ENCODE peak calls at places on chromosomes 11 and 22, in six cellular contexts. K is HepG2, Y is K562, A is GM12878, Z is H1, G is SK-N-SH. V is an unnamed sample.

GRCh38 chr11:86469491-86470388 is 95.1 kb downstream of the CCDC81 start:
- DNase-seq in K (peak), A (no peak), G (no peak), Y (no peak), Z (no peak), V (no peak)

GRCh38 chr11:57460017-57460755 is at the start of gene RTN4RL2:
- DNase-seq in G (peak), Y (peak), K (peak), Z (no peak), A (no peak), V (peak)

GRCh38 chr11:47991266-47991830 is 11.0 kb downstream of the PTPRJ start:
- DNase-seq in A (no peak), K (no peak), Y (no peak), G (no peak), Z (no peak), V (no peak)

GRCh38 chr22:29827091-29827490 is 11.0 kb downstream of the ASCC2 start:
- DNase-seq in K (no peak), Y (no peak), A (no peak), Z (no peak), G (no peak), V (no peak)

GRCh38 chr22:18079706-18080230 is 2.0 kb downstream of the PEX26 start:
- DNase-seq in G (no peak), Y (no peak), A (no peak), Z (no peak), K (no peak), V (no peak)

GRCh38 chr11:10631761-10632160 is 61.8 kb downstream of the IRAG1 start:
- DNase-seq in A (no peak), G (no peak), Z (no peak), Y (no peak), K (no peak), V (no peak)

GRCh38 chr11:66081505-66081904 is 11.4 kb downstream of the PACS1 start:
- DNase-seq in K (no peak), Y (peak), A (no peak), Z (no peak), G (no peak), V (peak)

GRCh38 chr22:27980424-27981148 is 61.5 kb upstream of the PITPNB start:
- DNase-seq in K (no peak), G (no peak), Z (no peak), Y (no peak), A (no peak), V (no peak)

GRCh38 chr22:20180640-20181039 is 29.8 kb upstream of the CCDC188 start:
- DNase-seq in G (no peak), K (no peak), Z (no peak), Y (no peak), A (no peak), V (no peak)

GRCh38 chr11:35983965-35984364 is 40.1 kb downstream of the LDLRAD3 start:
- DNase-seq in Z (no peak), G (no peak), K (no peak), A (no peak), Y (no peak), V (no peak)

GRCh38 chr11:46597609-46598219 is 3.9 kb upstream of the AMBRA1 start:
- DNase-seq in Y (peak), K (no peak), Z (no peak), G (no peak), A (no peak), V (no peak)
- TF ChIP-seq TAF1 in Y (no peak), K (no peak), Z (no peak), G (no peak), A (no peak), V (no peak)

DNA sequence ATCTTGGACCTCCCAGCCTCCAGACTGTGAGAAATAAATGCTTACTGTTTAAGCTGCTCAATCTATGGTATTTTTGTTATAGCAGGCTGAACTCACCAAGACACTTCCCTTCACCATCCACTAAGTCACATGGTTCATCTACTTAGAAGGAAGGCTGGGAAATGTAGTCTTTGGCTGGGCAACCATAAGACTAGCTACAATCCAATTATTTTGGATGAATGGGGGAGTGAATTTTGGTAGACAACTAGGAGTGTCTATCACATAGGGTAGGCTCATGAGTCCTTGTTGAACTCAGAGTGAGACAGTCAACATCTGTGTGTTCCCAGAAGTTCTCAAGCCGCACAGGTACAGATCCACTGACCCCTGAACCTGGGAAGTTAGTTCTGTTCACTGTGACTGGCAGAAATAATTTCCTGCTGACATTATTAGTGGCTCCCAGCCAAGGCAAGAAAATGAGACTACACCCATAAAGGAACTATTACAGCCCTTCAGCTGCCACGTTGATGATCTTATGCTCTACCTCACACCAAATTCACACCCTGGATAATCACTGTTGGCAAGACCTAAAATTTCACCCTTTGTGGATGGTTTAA is 3.1 kb upstream of the SLC35C1 start:
- DNase-seq in G (no peak), K (no peak), Y (no peak), A (no peak), Z (no peak), V (no peak)
- TF ChIP-seq POLR2AphosphoS5 in G (no peak), K (no peak), Y (no peak), A (no peak), Z (no peak), V (no peak)

DNA sequence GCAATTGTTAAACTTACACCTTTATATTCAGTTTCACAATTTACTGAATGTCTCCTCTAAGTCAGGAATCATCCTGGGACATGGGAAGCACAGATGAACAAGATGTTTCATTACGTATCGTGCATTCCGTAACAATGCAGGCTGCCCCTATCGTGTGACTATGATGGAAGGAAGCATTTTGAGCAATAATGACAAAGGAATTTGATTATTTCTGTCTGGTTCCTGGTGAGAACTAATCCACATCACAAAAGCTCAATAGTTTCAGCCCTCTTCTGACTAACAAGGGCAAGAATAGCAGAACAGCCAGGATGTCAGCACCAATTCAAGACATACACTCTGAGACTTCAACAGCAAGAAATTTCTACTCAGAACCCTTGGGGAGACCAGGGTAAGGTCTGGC is 14.5 kb downstream of the PISD start:
- DNase-seq in K (no peak), G (no peak), A (no peak), Z (no peak), Y (no peak), V (no peak)
- TF ChIP-seq TAF1 in K (no peak), G (no peak), A (no peak), Z (no peak), Y (no peak), V (no peak)

DNA sequence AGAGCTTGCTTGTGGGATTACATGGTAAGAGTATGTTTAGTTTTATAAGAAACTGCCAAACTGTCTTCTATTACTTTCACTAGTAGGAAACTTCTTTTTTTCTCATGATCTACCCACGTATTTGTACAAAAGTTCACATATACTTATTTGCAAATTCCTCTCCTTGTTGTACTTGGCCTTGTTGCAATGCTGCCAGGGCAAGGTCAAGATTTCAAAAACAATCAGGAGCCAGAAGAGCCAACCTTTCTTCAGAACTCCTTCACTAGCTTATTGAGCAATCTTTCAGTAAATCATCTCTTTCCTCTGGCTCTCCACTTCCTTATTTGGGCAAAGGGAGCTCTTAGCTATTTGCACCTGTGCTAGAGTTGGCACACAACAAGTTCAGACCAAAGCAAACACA is 9.7 kb downstream of the SRSF8 start:
- DNase-seq in A (no peak), Y (no peak), G (no peak), K (no peak), Z (no peak), V (no peak)
- TF ChIP-seq POLR2AphosphoS5 in A (no peak), Y (no peak), G (no peak), K (no peak), Z (no peak), V (no peak)

GRCh38 chr11:63713776-63714175 is 32.5 kb downstream of the RTN3 start:
- DNase-seq in G (no peak), Z (no peak), K (no peak), Y (no peak), A (no peak), V (no peak)
- TF ChIP-seq TAF1 in G (no peak), Z (no peak), K (no peak), Y (no peak), A (no peak), V (no peak)

DNA sequence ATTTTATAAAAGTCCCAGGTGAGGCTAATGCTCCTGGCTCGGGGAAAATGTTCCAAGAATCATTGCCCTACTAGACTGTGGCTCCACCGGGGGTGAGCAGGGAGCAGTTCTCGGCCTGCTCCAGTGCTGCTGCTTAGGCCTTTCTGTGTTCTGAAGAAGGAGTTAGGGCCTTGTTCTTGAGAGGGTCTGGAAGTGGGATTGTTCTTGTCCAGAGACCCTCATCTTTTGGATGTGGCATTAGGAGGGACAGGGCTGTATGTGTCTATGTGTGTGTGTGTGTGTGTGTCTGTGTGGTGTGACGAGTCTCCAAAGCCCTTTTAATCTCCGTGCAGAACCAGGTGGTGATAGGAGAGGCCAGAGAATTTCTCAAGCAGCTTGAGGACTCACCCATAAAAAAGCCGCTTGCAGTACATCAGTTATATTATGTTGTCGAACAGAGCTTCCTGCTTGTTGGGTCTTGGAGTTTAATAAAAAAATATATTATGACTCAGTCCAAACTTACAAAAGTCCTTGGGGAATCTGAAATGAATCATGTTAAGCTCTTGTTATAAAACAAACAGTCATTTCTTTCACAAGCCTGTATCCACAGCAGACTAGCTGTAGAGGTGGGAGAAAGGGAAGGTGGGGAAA is 196.5 kb downstream of the TENM4 start:
- DNase-seq in G (no peak), A (no peak), K (no peak), Z (no peak), Y (no peak), V (no peak)
- TF ChIP-seq POLR2AphosphoS5 in G (no peak), A (no peak), K (no peak), Z (no peak), Y (no peak), V (no peak)

GRCh38 chr11:88818978-88819377 is 246.8 kb downstream of the GRM5 start:
- DNase-seq in Z (no peak), Y (no peak), A (no peak), G (no peak), K (no peak), V (no peak)

GRCh38 chr11:88810420-88811097 is 255.2 kb downstream of the GRM5 start:
- DNase-seq in Z (no peak), A (no peak), K (no peak), Y (no peak), G (no peak), V (no peak)

GRCh38 chr11:88813233-88813915 is 252.4 kb downstream of the GRM5 start:
- DNase-seq in Y (no peak), A (no peak), K (no peak), Z (no peak), G (no peak), V (no peak)

GRCh38 chr11:88815505-88815904 is 250.3 kb downstream of the GRM5 start:
- DNase-seq in G (no peak), Z (no peak), K (no peak), Y (no peak), A (no peak), V (no peak)

DNA sequence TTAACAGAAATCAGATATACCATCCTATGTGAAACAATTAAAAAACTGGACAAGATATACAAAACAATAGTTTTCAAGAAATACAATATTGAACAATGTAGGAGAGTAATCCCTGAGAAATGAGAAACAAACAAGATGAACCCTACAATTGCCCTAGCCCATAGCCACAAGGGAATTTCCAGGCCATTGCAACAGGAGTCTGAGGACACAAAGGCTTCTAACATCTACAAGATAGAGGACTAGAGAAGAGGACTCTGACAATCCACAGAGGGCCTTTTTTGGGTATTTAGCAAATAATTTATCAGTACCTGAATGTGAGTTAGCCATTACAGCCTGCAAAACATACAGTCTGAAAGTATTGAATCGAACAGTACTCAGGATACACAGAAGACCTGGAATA is 251.7 kb downstream of the GRM5 start:
- DNase-seq in Z (no peak), Y (no peak), A (no peak), K (no peak), G (no peak), V (no peak)
- TF ChIP-seq TAF1 in Z (no peak), Y (no peak), A (no peak), K (no peak), G (no peak), V (no peak)

DNA sequence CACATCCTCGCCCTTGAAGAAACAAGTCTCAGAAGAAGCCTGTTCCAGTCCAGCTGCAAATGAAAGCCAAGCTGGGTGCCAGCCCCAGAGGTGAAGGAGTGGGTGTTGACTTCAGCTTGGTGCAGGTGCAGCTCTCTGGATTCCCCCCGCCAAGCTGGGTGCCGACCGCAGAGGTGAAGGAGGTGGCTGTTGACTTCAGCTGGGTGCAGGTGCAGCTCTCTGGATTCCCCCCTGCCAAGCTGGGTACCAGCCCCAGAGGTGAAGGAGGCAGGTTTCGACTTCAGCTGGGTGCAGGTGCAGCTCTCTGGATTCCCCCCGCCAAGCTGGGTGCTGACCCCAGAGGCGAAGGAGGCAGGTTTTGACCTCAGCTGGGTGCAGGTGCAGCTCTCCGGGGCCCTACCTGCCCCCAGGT is 1234.0 kb downstream of the TBC1D22A start:
- DNase-seq in Y (no peak), Z (no peak), A (peak), G (no peak), K (no peak), V (no peak)
- TF ChIP-seq POLR2AphosphoS5 in Y (no peak), Z (no peak), A (no peak), G (no peak), K (no peak), V (no peak)

GRCh38 chr11:14119357-14119756 is 156.8 kb downstream of the SPON1 start:
- DNase-seq in Y (no peak), A (no peak), G (no peak), Z (no peak), K (no peak), V (no peak)

GRCh38 chr11:14127679-14128078 is 165.2 kb downstream of the SPON1 start:
- DNase-seq in Y (no peak), Z (no peak), K (no peak), A (no peak), G (no peak), V (no peak)

GRCh38 chr11:14124886-14125285 is 162.4 kb downstream of the SPON1 start:
- DNase-seq in G (no peak), Y (no peak), Z (no peak), A (no peak), K (no peak), V (no peak)

GRCh38 chr11:14125529-14125928 is 163.0 kb downstream of the SPON1 start:
- DNase-seq in K (no peak), Z (no peak), A (no peak), G (no peak), Y (no peak), V (no peak)

GRCh38 chr11:14124345-14124744 is 161.8 kb downstream of the SPON1 start:
- DNase-seq in Y (no peak), K (no peak), G (no peak), Z (no peak), A (no peak), V (no peak)
- TF ChIP-seq TAF1 in Y (no peak), K (no peak), G (no peak), Z (no peak), A (no peak), V (no peak)

DNA sequence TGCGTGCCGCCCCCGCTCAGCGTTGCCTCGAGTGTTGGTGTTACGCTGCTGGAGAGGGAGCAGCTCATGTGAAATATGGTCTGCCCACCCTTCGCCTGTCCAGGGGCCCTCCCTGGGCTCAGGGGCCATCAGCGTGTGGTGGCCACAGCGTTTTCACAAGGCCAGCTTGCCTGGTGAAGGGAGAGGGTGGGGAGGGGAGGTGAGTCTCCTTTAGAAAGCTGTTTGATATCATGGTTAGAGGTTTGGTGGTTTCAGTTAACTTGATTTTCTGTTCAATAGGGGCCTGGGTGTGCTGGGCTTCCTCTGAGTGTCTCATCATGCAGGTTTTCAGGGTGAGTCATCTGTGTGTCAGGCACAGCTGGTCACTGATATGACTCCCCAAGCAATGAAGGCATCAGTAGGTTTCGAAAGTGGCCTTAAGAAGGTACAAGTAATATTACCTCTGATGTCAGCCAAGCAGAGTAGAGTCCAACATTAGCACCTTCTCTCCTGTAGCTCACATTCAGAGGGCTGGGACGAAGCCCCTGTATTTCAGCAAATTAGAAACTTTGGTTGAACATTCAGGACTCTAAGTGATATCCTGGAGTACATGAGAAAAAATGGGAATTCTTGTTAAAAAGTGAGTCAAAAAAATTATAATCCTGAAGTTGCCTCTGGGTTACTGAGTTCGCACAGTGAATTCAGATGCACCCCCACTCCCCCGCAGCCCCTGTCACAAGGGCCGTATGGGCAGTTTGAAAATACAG is 172.5 kb downstream of the TBC1D22A start:
- DNase-seq in Z (no peak), K (peak), G (no peak), Y (peak), A (peak), V (no peak)
- TF ChIP-seq POLR2AphosphoS5 in Z (no peak), K (no peak), G (no peak), Y (peak), A (no peak), V (no peak)